ENCODE peak calls at places on chromosomes 12 and 14, in nine cellular contexts. One of them, this sample, is unnamed.

GRCh38 chr14:60655898-60656754 is 6.8 kb upstream of the SIX1 start:
- DNase-seq in kidney glomerular epithelial cell: no peak
- DNase-seq in Daoy: no peak
- DNase-seq in activated CD4-positive, alpha-beta T cell treated with anti-CD3 and anti-CD28 coated beads for 48 hours: peak; percentile 12
- DNase-seq in HFF-Myc: no peak
- DNase-seq in activated T-helper 1 cell treated with Interleukin-2 at 50 U/mL for 16 hours: no peak
- DNase-seq in SK-MEL-5: no peak
- DNase-seq in endodermal cell: peak; percentile 76
- DNase-seq in mammary epithelial cell: no peak
- DNase-seq in this sample: no peak

GRCh38 chr14:104557086-104557485 is 22.5 kb upstream of the C14orf180 start:
- DNase-seq in Daoy: no peak
- DNase-seq in activated CD4-positive, alpha-beta T cell treated with anti-CD3 and anti-CD28 coated beads for 48 hours: no peak
- DNase-seq in kidney glomerular epithelial cell: no peak
- DNase-seq in mammary epithelial cell: no peak
- DNase-seq in endodermal cell: peak; percentile 32
- DNase-seq in activated T-helper 1 cell treated with Interleukin-2 at 50 U/mL for 16 hours: no peak
- DNase-seq in SK-MEL-5: no peak
- DNase-seq in HFF-Myc: no peak
- DNase-seq in this sample: peak; percentile 40

GRCh38 chr14:95225251-95225887 is 68.0 kb upstream of the DICER1 start:
- DNase-seq in activated CD4-positive, alpha-beta T cell treated with anti-CD3 and anti-CD28 coated beads for 48 hours: no peak
- DNase-seq in HFF-Myc: no peak
- DNase-seq in SK-MEL-5: no peak
- DNase-seq in kidney glomerular epithelial cell: no peak
- DNase-seq in activated T-helper 1 cell treated with Interleukin-2 at 50 U/mL for 16 hours: no peak
- DNase-seq in endodermal cell: no peak
- DNase-seq in Daoy: no peak
- DNase-seq in mammary epithelial cell: no peak
- DNase-seq in this sample: no peak

GRCh38 chr12:52274521-52274920 is at the start of gene KRT86:
- DNase-seq in activated CD4-positive, alpha-beta T cell treated with anti-CD3 and anti-CD28 coated beads for 48 hours: no peak
- DNase-seq in kidney glomerular epithelial cell: no peak
- DNase-seq in HFF-Myc: no peak
- DNase-seq in SK-MEL-5: no peak
- DNase-seq in endodermal cell: no peak
- DNase-seq in Daoy: no peak
- DNase-seq in activated T-helper 1 cell treated with Interleukin-2 at 50 U/mL for 16 hours: no peak
- DNase-seq in mammary epithelial cell: no peak
- DNase-seq in this sample: no peak

GRCh38 chr12:5073838-5074237 is 30.2 kb downstream of the KCNA5 start:
- DNase-seq in activated CD4-positive, alpha-beta T cell treated with anti-CD3 and anti-CD28 coated beads for 48 hours: peak; percentile 10
- DNase-seq in endodermal cell: peak; percentile 80
- DNase-seq in SK-MEL-5: peak; percentile 15
- DNase-seq in mammary epithelial cell: no peak
- DNase-seq in activated T-helper 1 cell treated with Interleukin-2 at 50 U/mL for 16 hours: no peak
- DNase-seq in HFF-Myc: no peak
- DNase-seq in kidney glomerular epithelial cell: no peak
- DNase-seq in Daoy: peak; percentile 52
- DNase-seq in this sample: no peak

GRCh38 chr12:9064815-9065606 is 50.7 kb downstream of the A2M start:
- DNase-seq in endodermal cell: peak; percentile 99
- DNase-seq in HFF-Myc: no peak
- DNase-seq in mammary epithelial cell: peak; percentile 30
- DNase-seq in activated T-helper 1 cell treated with Interleukin-2 at 50 U/mL for 16 hours: no peak
- DNase-seq in SK-MEL-5: no peak
- DNase-seq in Daoy: peak; percentile 15
- DNase-seq in activated CD4-positive, alpha-beta T cell treated with anti-CD3 and anti-CD28 coated beads for 48 hours: peak; percentile 21
- DNase-seq in kidney glomerular epithelial cell: peak; percentile 20
- DNase-seq in this sample: peak; percentile 63

GRCh38 chr12:90331262-90331661 is 622.6 kb upstream of the ATP2B1 start:
- DNase-seq in activated T-helper 1 cell treated with Interleukin-2 at 50 U/mL for 16 hours: no peak
- DNase-seq in HFF-Myc: no peak
- DNase-seq in Daoy: no peak
- DNase-seq in kidney glomerular epithelial cell: no peak
- DNase-seq in activated CD4-positive, alpha-beta T cell treated with anti-CD3 and anti-CD28 coated beads for 48 hours: no peak
- DNase-seq in endodermal cell: no peak
- DNase-seq in SK-MEL-5: no peak
- DNase-seq in mammary epithelial cell: no peak
- DNase-seq in this sample: no peak

GRCh38 chr14:103528158-103528511 is 861 bp upstream of the TRMT61A start:
- DNase-seq in kidney glomerular epithelial cell: no peak
- DNase-seq in Daoy: no peak
- DNase-seq in activated CD4-positive, alpha-beta T cell treated with anti-CD3 and anti-CD28 coated beads for 48 hours: no peak
- DNase-seq in mammary epithelial cell: no peak
- DNase-seq in endodermal cell: no peak
- DNase-seq in activated T-helper 1 cell treated with Interleukin-2 at 50 U/mL for 16 hours: no peak
- DNase-seq in SK-MEL-5: peak; percentile 21
- DNase-seq in HFF-Myc: no peak
- DNase-seq in this sample: peak; percentile 75

GRCh38 chr12:41437578-41437977 is 249.5 kb downstream of the PDZRN4 start:
- DNase-seq in activated T-helper 1 cell treated with Interleukin-2 at 50 U/mL for 16 hours: no peak
- DNase-seq in kidney glomerular epithelial cell: peak; percentile 31
- DNase-seq in activated CD4-positive, alpha-beta T cell treated with anti-CD3 and anti-CD28 coated beads for 48 hours: no peak
- DNase-seq in endodermal cell: no peak
- DNase-seq in SK-MEL-5: peak; percentile 9
- DNase-seq in mammary epithelial cell: no peak
- DNase-seq in HFF-Myc: no peak
- DNase-seq in Daoy: no peak
- DNase-seq in this sample: no peak

GRCh38 chr12:76451528-76451927 is 103.3 kb upstream of the BBS10 start:
- DNase-seq in mammary epithelial cell: no peak
- DNase-seq in endodermal cell: no peak
- DNase-seq in activated T-helper 1 cell treated with Interleukin-2 at 50 U/mL for 16 hours: no peak
- DNase-seq in kidney glomerular epithelial cell: no peak
- DNase-seq in activated CD4-positive, alpha-beta T cell treated with anti-CD3 and anti-CD28 coated beads for 48 hours: no peak
- DNase-seq in SK-MEL-5: no peak
- DNase-seq in Daoy: no peak
- DNase-seq in HFF-Myc: no peak
- DNase-seq in this sample: no peak

GRCh38 chr14:70080081-70080480 is 108.7 kb downstream of the SLC8A3 start:
- DNase-seq in kidney glomerular epithelial cell: no peak
- DNase-seq in activated CD4-positive, alpha-beta T cell treated with anti-CD3 and anti-CD28 coated beads for 48 hours: no peak
- DNase-seq in HFF-Myc: no peak
- DNase-seq in endodermal cell: no peak
- DNase-seq in activated T-helper 1 cell treated with Interleukin-2 at 50 U/mL for 16 hours: no peak
- DNase-seq in Daoy: no peak
- DNase-seq in SK-MEL-5: no peak
- DNase-seq in mammary epithelial cell: no peak
- DNase-seq in this sample: no peak

GRCh38 chr12:124506145-124506831 is 61.1 kb downstream of the NCOR2 start:
- DNase-seq in kidney glomerular epithelial cell: peak; percentile 17
- DNase-seq in activated T-helper 1 cell treated with Interleukin-2 at 50 U/mL for 16 hours: no peak
- DNase-seq in activated CD4-positive, alpha-beta T cell treated with anti-CD3 and anti-CD28 coated beads for 48 hours: no peak
- DNase-seq in mammary epithelial cell: no peak
- DNase-seq in Daoy: peak; percentile 80
- DNase-seq in endodermal cell: peak; percentile 77
- DNase-seq in SK-MEL-5: no peak
- DNase-seq in HFF-Myc: peak; percentile 68
- DNase-seq in this sample: peak; percentile 87

GRCh38 chr12:12456637-12457036 is 99.8 kb downstream of the BORCS5 start:
- DNase-seq in activated CD4-positive, alpha-beta T cell treated with anti-CD3 and anti-CD28 coated beads for 48 hours: no peak
- DNase-seq in Daoy: no peak
- DNase-seq in kidney glomerular epithelial cell: no peak
- DNase-seq in SK-MEL-5: peak; percentile 86
- DNase-seq in mammary epithelial cell: peak; percentile 74
- DNase-seq in HFF-Myc: no peak
- DNase-seq in endodermal cell: no peak
- DNase-seq in activated T-helper 1 cell treated with Interleukin-2 at 50 U/mL for 16 hours: no peak
- DNase-seq in this sample: no peak

GRCh38 chr12:52023182-52023975 is 16.6 kb downstream of the TAMALIN start:
- DNase-seq in kidney glomerular epithelial cell: peak; percentile 54
- DNase-seq in HFF-Myc: no peak
- DNase-seq in SK-MEL-5: peak; percentile 70
- DNase-seq in activated T-helper 1 cell treated with Interleukin-2 at 50 U/mL for 16 hours: peak; percentile 82
- DNase-seq in activated CD4-positive, alpha-beta T cell treated with anti-CD3 and anti-CD28 coated beads for 48 hours: peak; percentile 97
- DNase-seq in Daoy: peak; percentile 90
- DNase-seq in mammary epithelial cell: peak; percentile 36
- DNase-seq in endodermal cell: peak; percentile 98
- DNase-seq in this sample: peak; percentile 84

GRCh38 chr14:39432619-39433451 is 602 bp upstream of the FBXO33 start:
- DNase-seq in kidney glomerular epithelial cell: peak; percentile 88
- DNase-seq in mammary epithelial cell: peak; percentile 90
- DNase-seq in Daoy: peak; percentile 95
- DNase-seq in SK-MEL-5: peak; percentile 90
- DNase-seq in activated T-helper 1 cell treated with Interleukin-2 at 50 U/mL for 16 hours: peak; percentile 62
- DNase-seq in endodermal cell: peak; percentile 93
- DNase-seq in HFF-Myc: peak; percentile 52
- DNase-seq in activated CD4-positive, alpha-beta T cell treated with anti-CD3 and anti-CD28 coated beads for 48 hours: peak; percentile 77
- DNase-seq in this sample: peak; percentile 91

GRCh38 chr12:14716848-14717444 is 20.5 kb upstream of the GUCY2C start:
- DNase-seq in endodermal cell: peak; percentile 91
- DNase-seq in activated T-helper 1 cell treated with Interleukin-2 at 50 U/mL for 16 hours: peak; percentile 3
- DNase-seq in SK-MEL-5: peak; percentile 76
- DNase-seq in activated CD4-positive, alpha-beta T cell treated with anti-CD3 and anti-CD28 coated beads for 48 hours: peak; percentile 56
- DNase-seq in Daoy: peak; percentile 21
- DNase-seq in kidney glomerular epithelial cell: no peak
- DNase-seq in mammary epithelial cell: peak; percentile 42
- DNase-seq in HFF-Myc: peak; percentile 15
- DNase-seq in this sample: no peak

GRCh38 chr12:93794738-93795137 is 117.6 kb downstream of the CRADD start:
- DNase-seq in endodermal cell: no peak
- DNase-seq in HFF-Myc: no peak
- DNase-seq in mammary epithelial cell: no peak
- DNase-seq in activated T-helper 1 cell treated with Interleukin-2 at 50 U/mL for 16 hours: no peak
- DNase-seq in kidney glomerular epithelial cell: no peak
- DNase-seq in SK-MEL-5: no peak
- DNase-seq in activated CD4-positive, alpha-beta T cell treated with anti-CD3 and anti-CD28 coated beads for 48 hours: no peak
- DNase-seq in Daoy: no peak
- DNase-seq in this sample: no peak

GRCh38 chr12:3147260-3147659 is 70.1 kb downstream of the TSPAN9 start:
- DNase-seq in activated CD4-positive, alpha-beta T cell treated with anti-CD3 and anti-CD28 coated beads for 48 hours: no peak
- DNase-seq in mammary epithelial cell: no peak
- DNase-seq in SK-MEL-5: no peak
- DNase-seq in activated T-helper 1 cell treated with Interleukin-2 at 50 U/mL for 16 hours: no peak
- DNase-seq in kidney glomerular epithelial cell: no peak
- DNase-seq in endodermal cell: no peak
- DNase-seq in HFF-Myc: no peak
- DNase-seq in Daoy: no peak
- DNase-seq in this sample: no peak

GRCh38 chr14:69853774-69854173 is 25.4 kb upstream of the SMOC1 start:
- DNase-seq in activated T-helper 1 cell treated with Interleukin-2 at 50 U/mL for 16 hours: no peak
- DNase-seq in Daoy: no peak
- DNase-seq in kidney glomerular epithelial cell: no peak
- DNase-seq in HFF-Myc: no peak
- DNase-seq in SK-MEL-5: no peak
- DNase-seq in endodermal cell: no peak
- DNase-seq in mammary epithelial cell: no peak
- DNase-seq in activated CD4-positive, alpha-beta T cell treated with anti-CD3 and anti-CD28 coated beads for 48 hours: no peak
- DNase-seq in this sample: no peak

GRCh38 chr14:59161571-59162175 is 26.8 kb upstream of the DAAM1 start:
- DNase-seq in Daoy: peak; percentile 70
- DNase-seq in activated CD4-positive, alpha-beta T cell treated with anti-CD3 and anti-CD28 coated beads for 48 hours: peak; percentile 24
- DNase-seq in SK-MEL-5: no peak
- DNase-seq in activated T-helper 1 cell treated with Interleukin-2 at 50 U/mL for 16 hours: no peak
- DNase-seq in kidney glomerular epithelial cell: peak; percentile 23
- DNase-seq in HFF-Myc: no peak
- DNase-seq in endodermal cell: no peak
- DNase-seq in mammary epithelial cell: peak; percentile 32
- DNase-seq in this sample: peak; percentile 22

GRCh38 chr14:20632448-20632830 is 9.1 kb downstream of the OR6S1 start:
- DNase-seq in activated T-helper 1 cell treated with Interleukin-2 at 50 U/mL for 16 hours: no peak
- DNase-seq in endodermal cell: peak; percentile 77
- DNase-seq in SK-MEL-5: no peak
- DNase-seq in HFF-Myc: no peak
- DNase-seq in mammary epithelial cell: peak; percentile 13
- DNase-seq in Daoy: no peak
- DNase-seq in activated CD4-positive, alpha-beta T cell treated with anti-CD3 and anti-CD28 coated beads for 48 hours: peak; percentile 47
- DNase-seq in kidney glomerular epithelial cell: no peak
- DNase-seq in this sample: no peak

GRCh38 chr12:58745348-58746125 is 174.8 kb downstream of the LRIG3 start:
- DNase-seq in kidney glomerular epithelial cell: no peak
- DNase-seq in HFF-Myc: no peak
- DNase-seq in mammary epithelial cell: no peak
- DNase-seq in endodermal cell: peak; percentile 55
- DNase-seq in SK-MEL-5: no peak
- DNase-seq in activated T-helper 1 cell treated with Interleukin-2 at 50 U/mL for 16 hours: no peak
- DNase-seq in activated CD4-positive, alpha-beta T cell treated with anti-CD3 and anti-CD28 coated beads for 48 hours: no peak
- DNase-seq in Daoy: peak; percentile 4
- DNase-seq in this sample: no peak

GRCh38 chr12:114439833-114440449 is 34.0 kb upstream of the TBX5 start:
- DNase-seq in endodermal cell: peak; percentile 72
- DNase-seq in Daoy: no peak
- DNase-seq in kidney glomerular epithelial cell: no peak
- DNase-seq in mammary epithelial cell: no peak
- DNase-seq in activated T-helper 1 cell treated with Interleukin-2 at 50 U/mL for 16 hours: no peak
- DNase-seq in activated CD4-positive, alpha-beta T cell treated with anti-CD3 and anti-CD28 coated beads for 48 hours: no peak
- DNase-seq in HFF-Myc: no peak
- DNase-seq in SK-MEL-5: no peak
- DNase-seq in this sample: no peak

GRCh38 chr12:57983150-57983857 is 41.9 kb downstream of the ATP23 start:
- DNase-seq in endodermal cell: peak; percentile 84
- DNase-seq in activated CD4-positive, alpha-beta T cell treated with anti-CD3 and anti-CD28 coated beads for 48 hours: peak; percentile 37
- DNase-seq in activated T-helper 1 cell treated with Interleukin-2 at 50 U/mL for 16 hours: no peak
- DNase-seq in kidney glomerular epithelial cell: peak; percentile 9
- DNase-seq in mammary epithelial cell: peak; percentile 28
- DNase-seq in Daoy: peak; percentile 60
- DNase-seq in HFF-Myc: peak; percentile 35
- DNase-seq in SK-MEL-5: peak; percentile 69
- DNase-seq in this sample: no peak

GRCh38 chr14:97266653-97267052 is 469.5 kb downstream of the VRK1 start:
- DNase-seq in Daoy: peak; percentile 78
- DNase-seq in mammary epithelial cell: no peak
- DNase-seq in kidney glomerular epithelial cell: peak; percentile 87
- DNase-seq in activated CD4-positive, alpha-beta T cell treated with anti-CD3 and anti-CD28 coated beads for 48 hours: no peak
- DNase-seq in HFF-Myc: no peak
- DNase-seq in activated T-helper 1 cell treated with Interleukin-2 at 50 U/mL for 16 hours: no peak
- DNase-seq in endodermal cell: peak; percentile 66
- DNase-seq in SK-MEL-5: peak; percentile 42
- DNase-seq in this sample: no peak

GRCh38 chr12:43882578-43883178 is 46.8 kb downstream of the TMEM117 start:
- DNase-seq in activated CD4-positive, alpha-beta T cell treated with anti-CD3 and anti-CD28 coated beads for 48 hours: peak; percentile 20
- DNase-seq in HFF-Myc: peak; percentile 26
- DNase-seq in activated T-helper 1 cell treated with Interleukin-2 at 50 U/mL for 16 hours: no peak
- DNase-seq in mammary epithelial cell: peak; percentile 49
- DNase-seq in Daoy: peak; percentile 43
- DNase-seq in endodermal cell: no peak
- DNase-seq in kidney glomerular epithelial cell: peak; percentile 60
- DNase-seq in SK-MEL-5: peak; percentile 80
- DNase-seq in this sample: no peak

GRCh38 chr12:130104596-130105253 is 57.5 kb upstream of the FZD10 start:
- DNase-seq in kidney glomerular epithelial cell: no peak
- DNase-seq in activated T-helper 1 cell treated with Interleukin-2 at 50 U/mL for 16 hours: no peak
- DNase-seq in Daoy: peak; percentile 59
- DNase-seq in endodermal cell: peak; percentile 75
- DNase-seq in activated CD4-positive, alpha-beta T cell treated with anti-CD3 and anti-CD28 coated beads for 48 hours: no peak
- DNase-seq in SK-MEL-5: no peak
- DNase-seq in mammary epithelial cell: no peak
- DNase-seq in HFF-Myc: no peak
- DNase-seq in this sample: no peak

GRCh38 chr12:12443482-12443881 is 86.6 kb downstream of the BORCS5 start:
- DNase-seq in HFF-Myc: no peak
- DNase-seq in kidney glomerular epithelial cell: no peak
- DNase-seq in SK-MEL-5: no peak
- DNase-seq in Daoy: no peak
- DNase-seq in endodermal cell: no peak
- DNase-seq in activated T-helper 1 cell treated with Interleukin-2 at 50 U/mL for 16 hours: no peak
- DNase-seq in mammary epithelial cell: no peak
- DNase-seq in activated CD4-positive, alpha-beta T cell treated with anti-CD3 and anti-CD28 coated beads for 48 hours: no peak
- DNase-seq in this sample: peak; percentile 61

GRCh38 chr14:90416649-90417237 is 19.9 kb downstream of the CALM1 start:
- DNase-seq in endodermal cell: no peak
- DNase-seq in HFF-Myc: no peak
- DNase-seq in mammary epithelial cell: no peak
- DNase-seq in activated T-helper 1 cell treated with Interleukin-2 at 50 U/mL for 16 hours: no peak
- DNase-seq in SK-MEL-5: no peak
- DNase-seq in Daoy: peak; percentile 31
- DNase-seq in kidney glomerular epithelial cell: no peak
- DNase-seq in activated CD4-positive, alpha-beta T cell treated with anti-CD3 and anti-CD28 coated beads for 48 hours: no peak
- DNase-seq in this sample: no peak

GRCh38 chr14:104244221-104245011 is 106.0 kb downstream of the KIF26A start:
- DNase-seq in SK-MEL-5: no peak
- DNase-seq in activated CD4-positive, alpha-beta T cell treated with anti-CD3 and anti-CD28 coated beads for 48 hours: no peak
- DNase-seq in activated T-helper 1 cell treated with Interleukin-2 at 50 U/mL for 16 hours: no peak
- DNase-seq in endodermal cell: no peak
- DNase-seq in kidney glomerular epithelial cell: no peak
- DNase-seq in Daoy: no peak
- DNase-seq in HFF-Myc: no peak
- DNase-seq in mammary epithelial cell: no peak
- DNase-seq in this sample: peak; percentile 5

GRCh38 chr12:117522559-117522958 is 161.1 kb upstream of the NOS1 start:
- DNase-seq in HFF-Myc: no peak
- DNase-seq in SK-MEL-5: no peak
- DNase-seq in mammary epithelial cell: no peak
- DNase-seq in activated CD4-positive, alpha-beta T cell treated with anti-CD3 and anti-CD28 coated beads for 48 hours: no peak
- DNase-seq in Daoy: no peak
- DNase-seq in kidney glomerular epithelial cell: no peak
- DNase-seq in activated T-helper 1 cell treated with Interleukin-2 at 50 U/mL for 16 hours: no peak
- DNase-seq in endodermal cell: no peak
- DNase-seq in this sample: no peak

This sample was measured in tibial artery.